ENCODE peak calls at places on chromosomes 7 and 10, in six cellular contexts. One of them, this sample, is unnamed.

GRCh38 chr7:20385121-20385520 is 54.4 kb downstream of the ITGB8 start:
- DNase-seq in ELR: peak
- DNase-seq in IMR-90: peak
- DNase-seq in iPS DF 19.7: no peak
- DNase-seq in DMS153: no peak
- DNase-seq in activated CD4-positive, alpha-beta T cell treated with anti-CD3 and anti-CD28 coated beads for 48 hours: no peak
- DNase-seq in this sample: no peak

GRCh38 chr10:132461683-132462231 is 64.8 kb downstream of the PWWP2B start:
- DNase-seq in activated CD4-positive, alpha-beta T cell treated with anti-CD3 and anti-CD28 coated beads for 48 hours: no peak
- DNase-seq in DMS153: no peak
- DNase-seq in IMR-90: no peak
- DNase-seq in ELR: no peak
- DNase-seq in iPS DF 19.7: no peak
- DNase-seq in this sample: no peak

GRCh38 chr7:110964770-110965169 is 126.2 kb upstream of the LRRN3 start:
- DNase-seq in DMS153: no peak
- DNase-seq in IMR-90: peak
- DNase-seq in ELR: no peak
- DNase-seq in activated CD4-positive, alpha-beta T cell treated with anti-CD3 and anti-CD28 coated beads for 48 hours: no peak
- DNase-seq in iPS DF 19.7: no peak
- DNase-seq in this sample: no peak

GRCh38 chr7:28002638-28003037 is 178.0 kb downstream of the JAZF1 start:
- DNase-seq in IMR-90: peak
- DNase-seq in DMS153: no peak
- DNase-seq in iPS DF 19.7: peak
- DNase-seq in ELR: peak
- DNase-seq in activated CD4-positive, alpha-beta T cell treated with anti-CD3 and anti-CD28 coated beads for 48 hours: no peak
- DNase-seq in this sample: no peak

GRCh38 chr10:58806970-58807630 is 294.4 kb downstream of the BICC1 start:
- DNase-seq in IMR-90: no peak
- DNase-seq in DMS153: no peak
- DNase-seq in ELR: peak
- DNase-seq in iPS DF 19.7: no peak
- DNase-seq in activated CD4-positive, alpha-beta T cell treated with anti-CD3 and anti-CD28 coated beads for 48 hours: no peak
- DNase-seq in this sample: no peak

GRCh38 chr10:43204943-43205671 is 61.8 kb downstream of the RASGEF1A start:
- DNase-seq in ELR: peak
- DNase-seq in DMS153: peak
- DNase-seq in IMR-90: peak
- DNase-seq in activated CD4-positive, alpha-beta T cell treated with anti-CD3 and anti-CD28 coated beads for 48 hours: peak
- DNase-seq in iPS DF 19.7: no peak
- DNase-seq in this sample: peak

GRCh38 chr7:28957064-28957821 is 887 bp downstream of the TRIL start:
- DNase-seq in activated CD4-positive, alpha-beta T cell treated with anti-CD3 and anti-CD28 coated beads for 48 hours: peak
- DNase-seq in ELR: no peak
- DNase-seq in IMR-90: no peak
- DNase-seq in DMS153: peak
- DNase-seq in iPS DF 19.7: no peak
- DNase-seq in this sample: peak

GRCh38 chr10:103807996-103808395 is 47.4 kb downstream of the SH3PXD2A start:
- DNase-seq in activated CD4-positive, alpha-beta T cell treated with anti-CD3 and anti-CD28 coated beads for 48 hours: no peak
- DNase-seq in IMR-90: no peak
- DNase-seq in DMS153: no peak
- DNase-seq in iPS DF 19.7: no peak
- DNase-seq in ELR: no peak
- DNase-seq in this sample: no peak

GRCh38 chr7:135790371-135790977 is 41.9 kb upstream of the FAM180A start:
- DNase-seq in activated CD4-positive, alpha-beta T cell treated with anti-CD3 and anti-CD28 coated beads for 48 hours: no peak
- DNase-seq in iPS DF 19.7: no peak
- DNase-seq in IMR-90: no peak
- DNase-seq in DMS153: no peak
- DNase-seq in ELR: no peak
- DNase-seq in this sample: no peak

GRCh38 chr7:90838799-90839198 is 242.7 kb downstream of the CDK14 start:
- DNase-seq in DMS153: no peak
- DNase-seq in iPS DF 19.7: no peak
- DNase-seq in ELR: no peak
- DNase-seq in activated CD4-positive, alpha-beta T cell treated with anti-CD3 and anti-CD28 coated beads for 48 hours: no peak
- DNase-seq in IMR-90: no peak
- DNase-seq in this sample: no peak

GRCh38 chr10:71005337-71006305 is 117.3 kb upstream of the PCBD1 start:
- DNase-seq in activated CD4-positive, alpha-beta T cell treated with anti-CD3 and anti-CD28 coated beads for 48 hours: no peak
- DNase-seq in ELR: no peak
- DNase-seq in DMS153: no peak
- DNase-seq in IMR-90: no peak
- DNase-seq in iPS DF 19.7: no peak
- DNase-seq in this sample: no peak

GRCh38 chr10:97796651-97797050 is 24.9 kb upstream of the SFRP5 start:
- DNase-seq in IMR-90: no peak
- DNase-seq in iPS DF 19.7: no peak
- DNase-seq in DMS153: no peak
- DNase-seq in ELR: peak
- DNase-seq in activated CD4-positive, alpha-beta T cell treated with anti-CD3 and anti-CD28 coated beads for 48 hours: peak
- DNase-seq in this sample: peak

GRCh38 chr7:155560196-155560595 is 13.8 kb upstream of the CNPY1 start:
- DNase-seq in IMR-90: no peak
- DNase-seq in activated CD4-positive, alpha-beta T cell treated with anti-CD3 and anti-CD28 coated beads for 48 hours: no peak
- DNase-seq in ELR: no peak
- DNase-seq in iPS DF 19.7: no peak
- DNase-seq in DMS153: no peak
- DNase-seq in this sample: no peak

GRCh38 chr10:121886997-121887622 is 40.7 kb downstream of the ATE1 start:
- DNase-seq in ELR: peak
- DNase-seq in DMS153: peak
- DNase-seq in activated CD4-positive, alpha-beta T cell treated with anti-CD3 and anti-CD28 coated beads for 48 hours: peak
- DNase-seq in IMR-90: peak
- DNase-seq in iPS DF 19.7: peak
- DNase-seq in this sample: peak

GRCh38 chr10:104666106-104666505 is 25.0 kb downstream of the SORCS3 start:
- DNase-seq in ELR: no peak
- DNase-seq in iPS DF 19.7: no peak
- DNase-seq in IMR-90: no peak
- DNase-seq in activated CD4-positive, alpha-beta T cell treated with anti-CD3 and anti-CD28 coated beads for 48 hours: no peak
- DNase-seq in DMS153: no peak
- DNase-seq in this sample: no peak

GRCh38 chr7:151859948-151860685 is 16.8 kb downstream of the PRKAG2 start:
- DNase-seq in activated CD4-positive, alpha-beta T cell treated with anti-CD3 and anti-CD28 coated beads for 48 hours: no peak
- DNase-seq in DMS153: no peak
- DNase-seq in IMR-90: no peak
- DNase-seq in ELR: no peak
- DNase-seq in iPS DF 19.7: no peak
- DNase-seq in this sample: no peak

GRCh38 chr10:121078672-121079102 is 227.5 kb downstream of the WDR11 start:
- DNase-seq in activated CD4-positive, alpha-beta T cell treated with anti-CD3 and anti-CD28 coated beads for 48 hours: no peak
- DNase-seq in ELR: no peak
- DNase-seq in DMS153: no peak
- DNase-seq in IMR-90: no peak
- DNase-seq in iPS DF 19.7: no peak
- DNase-seq in this sample: no peak

GRCh38 chr10:9786576-9786975 is 1231.1 kb upstream of the CELF2 start:
- DNase-seq in IMR-90: peak
- DNase-seq in ELR: peak
- DNase-seq in DMS153: no peak
- DNase-seq in activated CD4-positive, alpha-beta T cell treated with anti-CD3 and anti-CD28 coated beads for 48 hours: no peak
- DNase-seq in iPS DF 19.7: no peak
- DNase-seq in this sample: no peak

GRCh38 chr7:137801003-137801402 is 45.8 kb downstream of the DGKI start:
- DNase-seq in ELR: peak
- DNase-seq in DMS153: no peak
- DNase-seq in iPS DF 19.7: no peak
- DNase-seq in activated CD4-positive, alpha-beta T cell treated with anti-CD3 and anti-CD28 coated beads for 48 hours: no peak
- DNase-seq in IMR-90: peak
- DNase-seq in this sample: no peak

GRCh38 chr7:5472432-5473315 is 49.0 kb upstream of the TNRC18 start:
- DNase-seq in IMR-90: no peak
- DNase-seq in DMS153: no peak
- DNase-seq in iPS DF 19.7: no peak
- DNase-seq in activated CD4-positive, alpha-beta T cell treated with anti-CD3 and anti-CD28 coated beads for 48 hours: no peak
- DNase-seq in ELR: no peak
- DNase-seq in this sample: no peak

GRCh38 chr7:22662031-22662430 is 65.0 kb upstream of the IL6 start:
- DNase-seq in activated CD4-positive, alpha-beta T cell treated with anti-CD3 and anti-CD28 coated beads for 48 hours: no peak
- DNase-seq in DMS153: no peak
- DNase-seq in IMR-90: peak
- DNase-seq in iPS DF 19.7: no peak
- DNase-seq in ELR: no peak
- DNase-seq in this sample: no peak

GRCh38 chr7:6536899-6537298 is 14.4 kb downstream of the GRID2IP start:
- DNase-seq in DMS153: no peak
- DNase-seq in activated CD4-positive, alpha-beta T cell treated with anti-CD3 and anti-CD28 coated beads for 48 hours: no peak
- DNase-seq in iPS DF 19.7: no peak
- DNase-seq in ELR: peak
- DNase-seq in IMR-90: no peak
- DNase-seq in this sample: no peak

GRCh38 chr7:121872831-121873764 is at the start of gene PTPRZ1:
- DNase-seq in IMR-90: peak
- DNase-seq in ELR: peak
- DNase-seq in iPS DF 19.7: peak
- DNase-seq in activated CD4-positive, alpha-beta T cell treated with anti-CD3 and anti-CD28 coated beads for 48 hours: peak
- DNase-seq in DMS153: no peak
- DNase-seq in this sample: no peak

GRCh38 chr7:76303829-76304505 is 1.5 kb downstream of the HSPB1 start:
- DNase-seq in activated CD4-positive, alpha-beta T cell treated with anti-CD3 and anti-CD28 coated beads for 48 hours: peak
- DNase-seq in ELR: peak
- DNase-seq in IMR-90: peak
- DNase-seq in iPS DF 19.7: no peak
- DNase-seq in DMS153: no peak
- DNase-seq in this sample: no peak

GRCh38 chr10:28411136-28411460 is 108.2 kb upstream of the MPP7 start:
- DNase-seq in activated CD4-positive, alpha-beta T cell treated with anti-CD3 and anti-CD28 coated beads for 48 hours: no peak
- DNase-seq in DMS153: no peak
- DNase-seq in iPS DF 19.7: no peak
- DNase-seq in IMR-90: no peak
- DNase-seq in ELR: no peak
- DNase-seq in this sample: no peak

GRCh38 chr7:25858562-25859411 is 293.2 kb upstream of the NFE2L3 start:
- DNase-seq in DMS153: peak
- DNase-seq in ELR: no peak
- DNase-seq in iPS DF 19.7: no peak
- DNase-seq in activated CD4-positive, alpha-beta T cell treated with anti-CD3 and anti-CD28 coated beads for 48 hours: peak
- DNase-seq in IMR-90: no peak
- DNase-seq in this sample: no peak

GRCh38 chr7:90626011-90626410 is 29.9 kb downstream of the CDK14 start:
- DNase-seq in iPS DF 19.7: no peak
- DNase-seq in ELR: peak
- DNase-seq in activated CD4-positive, alpha-beta T cell treated with anti-CD3 and anti-CD28 coated beads for 48 hours: no peak
- DNase-seq in DMS153: no peak
- DNase-seq in IMR-90: peak
- DNase-seq in this sample: no peak

GRCh38 chr7:30093351-30094019 is 41.3 kb upstream of the MTURN start:
- DNase-seq in DMS153: no peak
- DNase-seq in activated CD4-positive, alpha-beta T cell treated with anti-CD3 and anti-CD28 coated beads for 48 hours: no peak
- DNase-seq in ELR: no peak
- DNase-seq in IMR-90: peak
- DNase-seq in iPS DF 19.7: no peak
- DNase-seq in this sample: no peak

GRCh38 chr10:106636781-106637491 is 527.6 kb downstream of the SORCS1 start:
- DNase-seq in IMR-90: no peak
- DNase-seq in DMS153: no peak
- DNase-seq in ELR: no peak
- DNase-seq in iPS DF 19.7: no peak
- DNase-seq in activated CD4-positive, alpha-beta T cell treated with anti-CD3 and anti-CD28 coated beads for 48 hours: no peak
- DNase-seq in this sample: no peak